ENCODE peak calls at places on chromosomes 1 and 21, in six cellular contexts. H, C, G, M, Z and K are unnamed samples.

GRCh38 chr1:151175036-151175741 is 592 bp downstream of the TMOD4 start:
- DNase-seq in M (no peak), Z (no peak), H (no peak), C (no peak), G (no peak), K (no peak)

GRCh38 chr1:215517441-215517891 is 49.6 kb upstream of the KCTD3 start:
- DNase-seq in G (no peak), Z (peak), H (peak), C (no peak), M (peak), K (no peak)

GRCh38 chr21:45948576-45949141 is 32.9 kb upstream of the COL6A1 start:
- DNase-seq in Z (no peak), G (peak), H (no peak), C (no peak), M (peak), K (no peak)

GRCh38 chr1:96579639-96580038 is 141.9 kb upstream of the PTBP2 start:
- DNase-seq in M (no peak), G (no peak), H (no peak), C (no peak), Z (no peak), K (no peak)

GRCh38 chr1:173430707-173431662 is 46.1 kb upstream of the PRDX6 start:
- DNase-seq in Z (peak), H (peak), M (peak), G (peak), C (no peak), K (peak)

GRCh38 chr1:99980928-99981327 is 11.1 kb downstream of the SLC35A3 start:
- DNase-seq in G (no peak), C (no peak), M (no peak), H (no peak), Z (no peak), K (no peak)

GRCh38 chr1:206705187-206705586 is 20.5 kb downstream of the MAPKAPK2 start:
- DNase-seq in G (peak), H (no peak), M (peak), Z (no peak), C (no peak), K (no peak)

GRCh38 chr1:32808580-32808979 is 8.6 kb downstream of the YARS1 start:
- DNase-seq in G (no peak), C (no peak), Z (no peak), M (no peak), H (no peak), K (no peak)

GRCh38 chr1:226119169-226119568 is 56.7 kb downstream of the H3-3A start:
- DNase-seq in H (no peak), Z (no peak), M (no peak), C (no peak), G (no peak), K (no peak)

GRCh38 chr1:231037585-231038517 is 2.2 kb downstream of the FAM89A start:
- DNase-seq in M (no peak), G (no peak), H (no peak), Z (no peak), C (no peak), K (no peak)
- TF ChIP-seq POLR2AphosphoS5 in M (no peak), G (no peak), H (no peak), Z (no peak), C (no peak), K (no peak)

GRCh38 chr1:3454811-3455618 is 550 bp downstream of the ARHGEF16 start:
- DNase-seq in H (no peak), Z (no peak), C (no peak), M (peak), G (peak), K (no peak)
- TF ChIP-seq EZH2 in H (no peak), Z (no peak), C (no peak), M (no peak), G (no peak), K (no peak)

GRCh38 chr1:228646717-228647522 is 88.4 kb upstream of the RHOU start:
- DNase-seq in H (peak), M (peak), G (no peak), Z (no peak), C (no peak), K (peak)
- TF ChIP-seq POLR2AphosphoS5 in H (no peak), M (no peak), G (no peak), Z (no peak), C (no peak), K (no peak)

GRCh38 chr21:42220138-42220701 is 1.3 kb downstream of the ABCG1 start:
- DNase-seq in Z (no peak), C (no peak), H (peak), G (no peak), M (peak), K (peak)
- TF ChIP-seq EZH2 in Z (no peak), C (no peak), H (no peak), G (no peak), M (no peak), K (no peak)

DNA sequence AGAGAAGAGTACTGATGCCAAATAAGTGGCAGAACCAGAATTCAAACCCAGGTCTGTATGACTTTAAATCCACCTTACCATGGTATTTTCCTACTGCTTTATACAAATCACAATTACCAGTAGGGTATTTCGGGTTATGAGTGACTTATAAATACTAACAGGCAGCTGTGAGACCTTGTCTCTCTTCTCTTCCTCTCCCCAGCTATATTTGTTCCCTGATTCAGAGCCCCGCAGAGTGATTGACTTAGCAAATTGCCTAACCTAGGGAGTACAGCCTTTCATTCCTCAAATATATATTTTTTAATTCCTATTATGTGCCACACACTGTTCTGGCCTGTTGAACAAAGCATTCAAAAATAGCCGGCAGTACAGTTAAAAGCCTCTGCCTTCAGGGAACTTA is 168.0 kb downstream of the CLEC20A start:
- DNase-seq in G (no peak), C (no peak), H (no peak), Z (no peak), M (no peak), K (no peak)
- TF ChIP-seq POLR2AphosphoS5 in G (no peak), C (no peak), H (no peak), Z (no peak), M (no peak), K (no peak)

GRCh38 chr1:9823943-9824701 is at the start of gene CLSTN1:
- DNase-seq in H (peak), Z (peak), M (peak), C (peak), G (peak), K (no peak)

GRCh38 chr1:9825101-9826074 is 1.6 kb upstream of the CLSTN1 start:
- DNase-seq in M (peak), G (peak), Z (peak), H (peak), C (peak), K (no peak)

GRCh38 chr1:9823693-9823942 is 147 bp downstream of the CLSTN1 start:
- DNase-seq in C (no peak), M (no peak), H (no peak), Z (no peak), G (peak), K (no peak)

GRCh38 chr1:9826087-9826486 is 2.3 kb upstream of the CLSTN1 start:
- DNase-seq in H (no peak), C (no peak), Z (no peak), M (no peak), G (no peak), K (no peak)

GRCh38 chr1:9824702-9825089 is 931 bp upstream of the CLSTN1 start:
- DNase-seq in G (no peak), H (no peak), Z (no peak), M (no peak), C (no peak), K (no peak)
- TF ChIP-seq EZH2 in G (no peak), H (no peak), Z (no peak), M (no peak), C (no peak), K (no peak)

DNA sequence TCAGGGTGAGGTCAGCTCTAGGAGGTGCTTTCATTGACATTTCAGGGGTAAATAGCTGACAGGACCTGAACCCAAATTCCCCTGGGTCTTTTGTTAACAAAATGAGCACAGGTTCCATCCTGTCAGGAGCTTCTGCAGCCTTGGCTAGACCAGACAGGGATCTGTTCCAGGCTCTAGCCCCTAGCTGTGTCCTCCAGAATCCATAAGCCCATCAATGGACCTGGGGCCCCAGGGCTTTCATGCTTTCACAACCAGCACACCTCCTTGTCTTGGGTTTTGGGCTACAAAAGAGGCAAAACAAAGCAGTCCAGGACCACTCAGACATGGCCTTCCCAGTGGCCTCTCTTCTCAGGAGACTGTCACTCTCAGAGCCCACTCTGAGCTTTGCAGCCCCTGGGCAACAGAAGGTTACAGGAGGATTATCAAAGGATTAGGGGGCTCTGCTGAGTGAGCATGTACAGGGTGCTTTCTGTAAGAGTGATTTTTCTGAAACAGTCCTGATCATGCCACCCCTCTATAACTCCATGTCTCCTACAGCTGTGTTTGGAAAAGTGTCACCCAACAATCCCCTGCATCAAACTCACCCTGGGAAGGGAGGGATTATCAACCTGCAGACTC is 67.6 kb upstream of the GCLM start:
- DNase-seq in H (no peak), M (no peak), C (no peak), G (no peak), Z (no peak), K (no peak)
- TF ChIP-seq POLR2AphosphoS5 in H (no peak), M (no peak), C (no peak), G (no peak), Z (no peak), K (no peak)

DNA sequence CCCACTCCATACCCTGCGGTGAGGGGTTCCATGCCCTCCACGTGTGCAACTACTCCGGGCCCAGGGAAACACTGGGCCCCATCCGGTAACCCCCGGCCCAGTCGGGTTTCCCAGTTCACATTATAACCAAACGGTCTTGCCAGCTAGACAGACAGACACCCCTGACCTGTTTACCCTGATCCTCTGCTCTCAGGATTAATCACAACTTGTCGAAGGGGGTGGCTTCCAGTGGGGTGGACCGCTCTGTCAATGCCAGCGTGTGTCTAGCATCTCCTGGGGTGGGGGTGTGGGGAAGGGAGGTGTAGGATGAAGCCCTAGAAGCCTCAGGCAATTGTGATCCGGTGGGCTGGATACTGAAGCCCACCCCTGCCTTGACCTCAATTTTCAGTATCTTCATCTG is 4.6 kb upstream of the OLIG2 start:
- DNase-seq in Z (no peak), H (no peak), C (no peak), G (no peak), M (no peak), K (no peak)
- TF ChIP-seq EZH2 in Z (no peak), H (no peak), C (no peak), G (no peak), M (peak), K (no peak)